ENCODE peak calls at places on chromosome 14, in nine cellular contexts. F, O, U, M, N, J, H, P and E are unnamed samples.

GRCh38 chr14:64673748-64674147 is 30.5 kb upstream of the PLEKHG3 start:
- DNase-seq in P (no peak), H (no peak), O (no peak), F (no peak), U (no peak), M (no peak), J (no peak), N (no peak), E (no peak)

GRCh38 chr14:61598980-61599379 is 96.3 kb upstream of the HIF1A start:
- DNase-seq in H (no peak), M (no peak), U (no peak), J (no peak), O (no peak), P (no peak), N (no peak), F (no peak), E (no peak)

GRCh38 chr14:104819361-104819771 is 18.5 kb downstream of the ZBTB42 start:
- DNase-seq in F (no peak), N (peak), J (no peak), H (no peak), O (peak), P (no peak), U (no peak), M (no peak), E (no peak)

GRCh38 chr14:25006031-25006430 is 43.9 kb downstream of the STXBP6 start:
- DNase-seq in M (no peak), U (no peak), N (no peak), O (no peak), P (no peak), F (no peak), J (no peak), H (no peak), E (no peak)

GRCh38 chr14:38210168-38210567 is 2.5 kb downstream of the SSTR1 start:
- DNase-seq in J (no peak), M (no peak), N (no peak), O (peak), P (no peak), U (no peak), F (no peak), H (no peak), E (no peak)

GRCh38 chr14:103546651-103547454 is 15.6 kb downstream of the BAG5 start:
- DNase-seq in P (peak), M (peak), H (peak), F (peak), J (peak), O (peak), N (peak), U (no peak), E (no peak)

GRCh38 chr14:98131406-98131805 is 1140.6 kb downstream of the BCL11B start:
- DNase-seq in H (peak), N (no peak), J (no peak), U (no peak), F (no peak), M (no peak), O (no peak), P (no peak), E (no peak)

GRCh38 chr14:36270191-36270590 is 50.2 kb downstream of the MBIP start:
- DNase-seq in O (no peak), M (no peak), J (no peak), F (no peak), H (no peak), N (no peak), U (no peak), P (no peak), E (no peak)